ENCODE peak calls at places on chromosomes 3 and 15, in four cellular contexts. B is ovary, Y is ureter, U is NCI-H774. D is an unnamed sample.

GRCh38 chr3:28575748-28576589 is 227.3 kb upstream of the AZI2 start:
- DNase-seq in B (peak), Y (no peak), U (peak), D (no peak)

GRCh38 chr3:193894121-193894863 is 241.7 kb upstream of the HES1 start:
- DNase-seq in B (no peak), Y (peak), U (no peak), D (peak)

GRCh38 chr3:64666171-64666581 is 21.6 kb downstream of the ADAMTS9 start:
- DNase-seq in B (no peak), Y (no peak), U (no peak), D (no peak)

GRCh38 chr15:31326729-31327673 is at the start of gene KLF13:
- DNase-seq in B (peak), Y (peak), U (no peak), D (peak)

GRCh38 chr3:153192327-153192726 is 30.3 kb downstream of the RAP2B start:
- DNase-seq in B (no peak), Y (no peak), U (no peak), D (no peak)

GRCh38 chr3:18301781-18302180 is 123.4 kb downstream of the SATB1 start:
- DNase-seq in B (no peak), Y (no peak), U (no peak), D (no peak)

GRCh38 chr3:179729981-179730380 is 77.1 kb downstream of the USP13 start:
- DNase-seq in B (no peak), Y (no peak), U (no peak), D (no peak)

GRCh38 chr3:177351757-177352158 is 154.5 kb upstream of the TBL1XR1 start:
- DNase-seq in B (no peak), Y (no peak), U (no peak), D (no peak)

GRCh38 chr15:58159827-58160386 is 21.7 kb downstream of the AQP9 start:
- DNase-seq in B (no peak), Y (no peak), U (no peak), D (no peak)

GRCh38 chr3:42148982-42149432 is 57.9 kb downstream of the TRAK1 start:
- DNase-seq in B (peak), Y (peak), U (no peak), D (peak)

GRCh38 chr3:30084971-30085403 is 521.4 kb upstream of the TGFBR2 start:
- DNase-seq in B (no peak), Y (no peak), U (no peak), D (no peak)

GRCh38 chr3:174355505-174355904 is 503.6 kb upstream of the NAALADL2 start:
- DNase-seq in B (no peak), Y (no peak), U (no peak), D (no peak)

GRCh38 chr15:43292375-43293078 is 25.8 kb upstream of the TGM5 start:
- DNase-seq in B (no peak), Y (no peak), U (no peak), D (no peak)

GRCh38 chr3:62644493-62644892 is 230.7 kb downstream of the CADPS start:
- DNase-seq in B (no peak), Y (no peak), U (no peak), D (no peak)

GRCh38 chr3:184156522-184156955 is 1.4 kb downstream of the DVL3 start:
- DNase-seq in B (peak), Y (no peak), U (no peak), D (peak)

GRCh38 chr15:58918239-58918638 is 15.2 kb downstream of the SLTM start:
- DNase-seq in B (no peak), Y (no peak), U (no peak), D (no peak)

GRCh38 chr3:90253131-90253530 is 1145.7 kb downstream of the EPHA3 start:
- DNase-seq in B (no peak), Y (no peak), U (no peak), D (no peak)

GRCh38 chr15:90579213-90579612 is 49.5 kb downstream of the CRTC3 start:
- DNase-seq in B (no peak), Y (no peak), U (no peak), D (no peak)

GRCh38 chr3:74287557-74287956 is 326.9 kb downstream of the CNTN3 start:
- DNase-seq in B (no peak), Y (no peak), U (no peak), D (no peak)